ENCODE peak calls at places on chromosome 9, in four cellular contexts. X, O, E and N are unnamed samples. For H3K9me3, the result is how much of the 10 kb centered on the place peaks cover.

GRCh38 chr9:74742792-74743389 is 144.8 kb downstream of the TRPM6 start:
- DNase-seq in X (no peak), O (peak), E (no peak), N (no peak)

GRCh38 chr9:120874861-120875565 is 2.0 kb downstream of the PHF19 start:
- DNase-seq in X (no peak), O (no peak), E (no peak), N (no peak)

GRCh38 chr9:114591206-114591853 is 3.8 kb downstream of the ATP6V1G1 start:
- DNase-seq in X (no peak), O (no peak), E (no peak), N (no peak)

GRCh38 chr9:114437401-114437893 is 49.7 kb upstream of the AKNA start:
- DNase-seq in X (no peak), O (no peak), E (no peak), N (no peak)

GRCh38 chr9:134271338-134272301 is 54.6 kb upstream of the RXRA start:
- DNase-seq in X (no peak), O (no peak), E (no peak), N (no peak)

GRCh38 chr9:13845460-13845859 is 468.5 kb downstream of the NFIB start:
- DNase-seq in X (no peak), O (no peak), E (no peak), N (no peak)

GRCh38 chr9:73847536-73847935 is 649.6 kb upstream of the RORB start:
- DNase-seq in X (no peak), O (no peak), E (no peak), N (no peak)

GRCh38 chr9:127166651-127167524 is 44.5 kb upstream of the ANGPTL2 start:
- DNase-seq in X (no peak), O (peak), E (peak), N (peak)

GRCh38 chr9:87871425-87872078 is 11.1 kb upstream of the SPATA31E1 start:
- DNase-seq in X (no peak), O (no peak), E (no peak), N (no peak)

GRCh38 chr9:15622596-15622995 is 69.8 kb downstream of the CCDC171 start:
- DNase-seq in X (no peak), O (no peak), E (no peak), N (no peak)

GRCh38 chr9:73437758-73438157 is 286.1 kb downstream of the ANXA1 start:
- DNase-seq in X (no peak), O (no peak), E (no peak), N (no peak)

GRCh38 chr9:133470427-133470924 is 8.4 kb downstream of the SLC2A6 start:
- DNase-seq in X (no peak), O (no peak), E (no peak), N (no peak)

GRCh38 chr9:116238225-116238624 is 84.6 kb downstream of the PAPPA start:
- DNase-seq in X (no peak), O (no peak), E (no peak), N (no peak)

GRCh38 chr9:114487607-114488300 is 17.5 kb downstream of the WHRN start:
- DNase-seq in X (no peak), O (peak), E (peak), N (peak)

DNA sequence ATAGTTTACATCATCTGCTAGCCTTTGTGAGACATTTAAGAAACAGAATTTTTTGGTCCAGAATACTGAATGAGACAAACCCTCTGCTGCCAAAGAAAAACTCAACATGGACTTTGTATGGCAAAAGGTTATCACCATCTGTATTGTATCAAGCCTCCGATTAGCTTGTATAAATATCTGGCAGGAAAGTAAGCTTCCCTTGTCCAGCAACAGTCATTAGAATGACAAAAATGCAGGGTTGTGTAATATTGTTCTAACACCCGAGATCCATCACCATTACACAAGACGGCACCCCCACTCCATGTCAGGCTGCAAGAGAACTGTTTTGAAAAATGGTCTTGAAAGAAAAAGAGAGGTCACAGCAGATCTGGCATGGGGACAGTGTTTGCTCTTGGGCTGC is 23.6 kb downstream of the SVEP1 start:
- DNase-seq in X (no peak), O (peak), E (no peak), N (peak)
- TF ChIP-seq POLR2AphosphoS5 in X (peak), O (peak), E (no peak), N (peak)

GRCh38 chr9:101409079-101409477 is 10.4 kb downstream of the ZNF189 start:
- DNase-seq in X (no peak), O (no peak), E (no peak), N (no peak)
- H3K9me3 ChIP-seq in X (half or more), O (half or more), E (under half), N (half or more)

GRCh38 chr9:94017939-94018531 is 62.9 kb upstream of the BARX1 start:
- DNase-seq in X (no peak), O (no peak), E (no peak), N (no peak)
- TF ChIP-seq POLR2AphosphoS5 in X (no peak), O (no peak), E (no peak), N (peak)

GRCh38 chr9:123724211-123724831 is 205.6 kb downstream of the DENND1A start:
- DNase-seq in X (no peak), O (no peak), E (no peak), N (no peak)
- H3K9me3 ChIP-seq in X (under half), O (under half), E (under half), N (under half)